ENCODE peak calls at places on chromosomes 4 and X, in four cellular contexts. P is tibial nerve, F is body of pancreas, Q is breast epithelium. L is an unnamed sample.

GRCh38 chrX:108250654-108251579 is 159.3 kb downstream of the ATG4A start:
- DNase-seq in P (no peak), F (no peak), Q (no peak), L (no peak)

GRCh38 chrX:118420462-118420861 is 74.6 kb downstream of the WDR44 start:
- DNase-seq in P (no peak), F (no peak), Q (no peak), L (no peak)

GRCh38 chr4:111633663-111634266 is 511.5 kb upstream of the FAM241A start:
- DNase-seq in P (no peak), F (no peak), Q (no peak), L (no peak)

GRCh38 chrX:136608295-136608933 is 39.5 kb upstream of the CD40LG start:
- DNase-seq in P (peak), F (peak), Q (no peak), L (peak)

GRCh38 chrX:42694260-42694815 is 83.6 kb downstream of the PPP1R2C start:
- DNase-seq in P (no peak), F (no peak), Q (no peak), L (no peak)

GRCh38 chrX:74242484-74243138 is 61.4 kb upstream of the ZCCHC13 start:
- DNase-seq in P (no peak), F (no peak), Q (peak), L (no peak)

GRCh38 chrX:137194164-137194563 is 160.4 kb upstream of the GPR101 start:
- DNase-seq in P (no peak), F (peak), Q (no peak), L (no peak)

GRCh38 chr4:4627111-4627510 is 85.3 kb upstream of the STX18 start:
- DNase-seq in P (no peak), F (no peak), Q (no peak), L (no peak)

GRCh38 chr4:29128810-29129209 is 1591.4 kb upstream of the PCDH7 start:
- DNase-seq in P (no peak), F (no peak), Q (no peak), L (no peak)

GRCh38 chr4:89712141-89712540 is 124.8 kb downstream of the SNCA start:
- DNase-seq in P (no peak), F (no peak), Q (no peak), L (no peak)

GRCh38 chr4:8675383-8675782 is 82.8 kb downstream of the CPZ start:
- DNase-seq in P (no peak), F (no peak), Q (no peak), L (no peak)

GRCh38 chr4:61520176-61520575 is 320.1 kb downstream of the ADGRL3 start:
- DNase-seq in P (no peak), F (no peak), Q (no peak), L (no peak)

GRCh38 chrX:1205681-1206611 is 6.5 kb downstream of the CRLF2 start:
- DNase-seq in P (no peak), F (peak), Q (no peak), L (no peak)

GRCh38 chr4:77710684-77711083 is 105.1 kb downstream of the CXCL13 start:
- DNase-seq in P (no peak), F (peak), Q (no peak), L (no peak)

GRCh38 chr4:173852775-173853174 is 322.7 kb upstream of the HAND2 start:
- DNase-seq in P (no peak), F (no peak), Q (no peak), L (no peak)

GRCh38 chr4:16226816-16227461 is 668 bp upstream of the TAPT1 start:
- DNase-seq in P (peak), F (peak), Q (peak), L (peak)

GRCh38 chr4:6445403-6446129 is 26.8 kb downstream of the PPP2R2C start:
- DNase-seq in P (no peak), F (no peak), Q (no peak), L (no peak)

GRCh38 chrX:16903274-16904019 is 33.3 kb upstream of the RBBP7 start:
- DNase-seq in P (no peak), F (no peak), Q (no peak), L (no peak)

GRCh38 chr4:168796362-168797106 is 213.5 kb downstream of the CBR4 start:
- DNase-seq in P (no peak), F (no peak), Q (no peak), L (no peak)

DNA sequence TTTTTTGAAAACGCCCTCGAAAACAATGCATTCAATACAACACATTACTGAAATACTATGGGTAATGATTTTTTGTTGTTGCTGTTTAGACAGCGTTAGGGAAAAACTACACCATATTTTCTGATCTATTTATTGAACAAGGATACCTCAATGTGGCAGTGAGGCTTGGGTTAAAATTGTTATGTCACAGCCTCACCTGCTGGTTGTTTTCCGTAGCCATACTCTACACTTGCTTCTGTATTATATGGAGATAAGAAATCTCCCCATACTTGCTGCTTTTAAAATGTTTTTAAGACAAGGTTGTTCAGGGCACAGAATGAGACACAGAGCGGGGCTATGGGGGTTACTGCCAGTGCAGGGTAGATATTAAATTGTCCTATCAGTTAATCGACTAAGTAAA is 221.6 kb upstream of the FTHL17 start:
- DNase-seq in P (no peak), F (peak), Q (no peak), L (no peak)
- TF ChIP-seq CTCF in P (no peak), F (peak), Q (no peak), L (no peak)

DNA sequence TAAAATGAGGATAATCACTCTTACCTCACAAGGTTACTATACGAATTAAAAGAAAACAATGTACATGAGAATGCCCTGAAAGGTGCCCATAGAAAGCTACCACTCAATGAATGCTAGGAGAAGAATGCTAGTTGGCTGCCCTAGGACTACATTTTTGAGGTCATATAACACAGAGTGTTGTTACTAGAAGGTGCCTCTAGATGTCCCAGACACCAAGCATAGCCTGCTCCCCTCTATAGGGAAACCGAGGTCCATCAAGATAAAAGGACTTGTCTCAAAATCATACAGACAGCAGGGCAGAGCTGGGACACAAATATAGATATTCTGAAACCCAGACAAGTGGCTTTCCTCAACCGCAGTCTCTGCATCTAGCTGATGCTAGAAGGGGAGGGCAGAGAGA is 147.0 kb upstream of the ARHGEF9 start:
- DNase-seq in P (no peak), F (no peak), Q (no peak), L (no peak)
- TF ChIP-seq CTCF in P (no peak), F (no peak), Q (no peak), L (no peak)

GRCh38 chr4:67332627-67333026 is 212.7 kb downstream of the CENPC start:
- DNase-seq in P (no peak), F (no peak), Q (no peak), L (no peak)
- TF ChIP-seq CTCF in P (no peak), F (peak), Q (no peak), L (no peak)

DNA sequence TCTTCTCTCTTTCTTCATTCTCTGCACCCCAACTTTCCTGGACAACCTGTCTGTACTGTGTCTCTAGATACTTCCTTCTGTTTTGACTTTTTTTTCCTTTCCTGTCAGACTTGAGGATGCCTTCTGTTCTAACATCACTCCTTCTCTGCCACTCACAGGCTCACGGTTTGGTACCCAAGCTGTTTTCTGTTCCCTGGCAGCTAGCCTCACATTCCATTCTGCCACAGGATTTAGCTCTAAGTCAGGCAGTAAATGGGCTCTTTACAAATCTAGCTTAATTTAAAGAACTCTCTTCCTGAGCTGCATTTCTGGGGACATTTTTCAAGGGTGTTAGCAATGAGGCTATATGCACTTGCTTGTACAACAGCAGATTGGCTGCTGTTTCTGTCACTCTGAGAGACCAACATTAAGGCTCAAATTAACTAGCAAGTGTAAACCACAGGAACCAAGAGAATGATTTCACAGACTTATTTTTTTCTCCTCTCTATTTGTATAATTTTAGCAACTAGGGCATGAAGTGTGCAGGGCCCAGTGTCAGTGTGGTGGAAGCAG is 337.9 kb upstream of the NOCT start:
- DNase-seq in P (no peak), F (no peak), Q (no peak), L (no peak)
- TF ChIP-seq CTCF in P (no peak), F (no peak), Q (no peak), L (no peak)

GRCh38 chr4:88021824-88022223 is 14.4 kb downstream of the PKD2 start:
- DNase-seq in P (no peak), F (no peak), Q (no peak), L (no peak)
- TF ChIP-seq CTCF in P (no peak), F (no peak), Q (no peak), L (no peak)